ENCODE peak calls at places on chromosomes 16 and 17, in six cellular contexts. J, G, T, H, U and Y are unnamed samples.

GRCh38 chr16:89058812-89059211 is 34.8 kb upstream of the ACSF3 start:
- DNase-seq in J (no peak), G (no peak), T (no peak), H (no peak), U (no peak), Y (no peak)

GRCh38 chr17:77445030-77445907 is 304.5 kb downstream of the SEC14L1 start:
- DNase-seq in J (peak), G (no peak), T (no peak), H (no peak), U (no peak), Y (no peak)

GRCh38 chr17:8391711-8392110 is 5.9 kb downstream of the RNF222 start:
- DNase-seq in J (no peak), G (no peak), T (no peak), H (no peak), U (no peak), Y (no peak)

GRCh38 chr17:80029235-80029974 is 6.3 kb downstream of the TBC1D16 start:
- DNase-seq in J (no peak), G (no peak), T (peak), H (no peak), U (peak), Y (no peak)

GRCh38 chr16:89244754-89245153 is 27.3 kb downstream of the ZNF778 start:
- DNase-seq in J (no peak), G (no peak), T (no peak), H (no peak), U (no peak), Y (no peak)

GRCh38 chr17:2634361-2634960 is 41.0 kb downstream of the PAFAH1B1 start:
- DNase-seq in J (no peak), G (peak), T (no peak), H (peak), U (no peak), Y (peak)

GRCh38 chr17:82463881-82464566 is 5.5 kb downstream of the NARF start:
- DNase-seq in J (no peak), G (no peak), T (no peak), H (no peak), U (no peak), Y (no peak)

GRCh38 chr16:57253410-57253927 is 8.4 kb downstream of the ARL2BP start:
- DNase-seq in J (no peak), G (peak), T (no peak), H (no peak), U (no peak), Y (no peak)

GRCh38 chr16:65342231-65342866 is 220.5 kb upstream of the CDH11 start:
- DNase-seq in J (no peak), G (no peak), T (no peak), H (no peak), U (no peak), Y (no peak)

GRCh38 chr17:5584383-5584951 is at the start of gene NLRP1:
- DNase-seq in J (peak), G (peak), T (peak), H (peak), U (peak), Y (peak)

GRCh38 chr16:9503251-9503986 is 412.0 kb downstream of the HAPSTR1 start:
- DNase-seq in J (no peak), G (no peak), T (no peak), H (no peak), U (no peak), Y (no peak)

GRCh38 chr17:49851387-49852291 is 3.8 kb upstream of the TAC4 start:
- DNase-seq in J (peak), G (no peak), T (peak), H (no peak), U (peak), Y (no peak)

GRCh38 chr17:59001158-59001814 is 105.4 kb downstream of the TRIM37 start:
- DNase-seq in J (peak), G (no peak), T (no peak), H (no peak), U (peak), Y (no peak)

GRCh38 chr16:4661661-4662060 is 31.7 kb upstream of the NUDT16L1 start:
- DNase-seq in J (no peak), G (no peak), T (no peak), H (no peak), U (no peak), Y (no peak)

GRCh38 chr17:31068291-31068690 is 26.5 kb upstream of the NF1 start:
- DNase-seq in J (no peak), G (no peak), T (no peak), H (peak), U (peak), Y (no peak)

GRCh38 chr16:71610936-71611871 is 14.8 kb upstream of the MARVELD3 start:
- DNase-seq in J (peak), G (peak), T (peak), H (peak), U (peak), Y (no peak)

GRCh38 chr17:27620721-27621120 is 10.3 kb upstream of the LGALS9 start:
- DNase-seq in J (no peak), G (no peak), T (no peak), H (no peak), U (no peak), Y (no peak)

GRCh38 chr17:14866266-14866665 is 398.9 kb downstream of the PMP22 start:
- DNase-seq in J (no peak), G (no peak), T (no peak), H (no peak), U (no peak), Y (no peak)

GRCh38 chr17:66932295-66932694 is 32.2 kb upstream of the CACNG4 start:
- DNase-seq in J (no peak), G (no peak), T (no peak), H (no peak), U (no peak), Y (no peak)

GRCh38 chr16:88200896-88201185 is 181.9 kb upstream of the ZNF469 start:
- DNase-seq in J (no peak), G (no peak), T (no peak), H (no peak), U (peak), Y (no peak)

GRCh38 chr17:7029659-7030058 is 6.2 kb upstream of the SLC16A13 start:
- DNase-seq in J (no peak), G (no peak), T (no peak), H (no peak), U (no peak), Y (no peak)

GRCh38 chr16:3963203-3963602 is 82.7 kb upstream of the CREBBP start:
- DNase-seq in J (peak), G (no peak), T (no peak), H (no peak), U (no peak), Y (no peak)

GRCh38 chr16:57235128-57236092 is 9.6 kb upstream of the ARL2BP start:
- DNase-seq in J (no peak), G (no peak), T (no peak), H (no peak), U (peak), Y (no peak)

GRCh38 chr16:89924298-89924924 is 1.3 kb downstream of the TUBB3 start:
- DNase-seq in J (no peak), G (no peak), T (no peak), H (no peak), U (no peak), Y (no peak)

GRCh38 chr16:89442990-89443726 is 47.2 kb downstream of the ANKRD11 start:
- DNase-seq in J (no peak), G (peak), T (no peak), H (peak), U (no peak), Y (peak)

GRCh38 chr17:71071837-71072236 is 902.5 kb downstream of the KCNJ2 start:
- DNase-seq in J (no peak), G (peak), T (no peak), H (peak), U (peak), Y (peak)

GRCh38 chr17:72861811-72862210 is 230.7 kb downstream of the SLC39A11 start:
- DNase-seq in J (no peak), G (no peak), T (no peak), H (no peak), U (no peak), Y (no peak)

GRCh38 chr16:11742041-11742535 is 569 bp downstream of the TXNDC11 start:
- DNase-seq in J (peak), G (no peak), T (peak), H (no peak), U (no peak), Y (no peak)

GRCh38 chr16:88508868-88509748 is 56.0 kb downstream of the ZFPM1 start:
- DNase-seq in J (no peak), G (no peak), T (no peak), H (no peak), U (no peak), Y (peak)

GRCh38 chr16:52547001-52547833 is at the start of gene TOX3:
- DNase-seq in J (no peak), G (no peak), T (peak), H (no peak), U (no peak), Y (no peak)

GRCh38 chr16:87924041-87924851 is 12.1 kb downstream of the CA5A start:
- DNase-seq in J (no peak), G (peak), T (no peak), H (no peak), U (no peak), Y (no peak)

GRCh38 chr16:66900721-66901441 is 17.8 kb downstream of the CDH16 start:
- DNase-seq in J (no peak), G (no peak), T (peak), H (no peak), U (no peak), Y (no peak)

GRCh38 chr16:66899945-66900688 is 18.6 kb downstream of the CDH16 start:
- DNase-seq in J (no peak), G (peak), T (peak), H (no peak), U (peak), Y (no peak)

GRCh38 chr16:66898207-66898606 is 17.9 kb downstream of the PDP2 start:
- DNase-seq in J (no peak), G (no peak), T (peak), H (no peak), U (no peak), Y (peak)

GRCh38 chr16:66898933-66899309 is 18.6 kb downstream of the PDP2 start:
- DNase-seq in J (no peak), G (no peak), T (no peak), H (no peak), U (no peak), Y (no peak)

GRCh38 chr16:66899310-66899944 is 19.1 kb downstream of the PDP2 start:
- DNase-seq in J (no peak), G (no peak), T (peak), H (no peak), U (no peak), Y (no peak)
- H3K27ac ChIP-seq in J (no peak), G (no peak), T (peak), H (no peak), U (no peak), Y (peak)

GRCh38 chr17:60387666-60388065 is 4.3 kb downstream of the USP32 start:
- DNase-seq in J (no peak), G (no peak), T (no peak), H (no peak), U (no peak), Y (no peak)
- H3K27ac ChIP-seq in J (no peak), G (no peak), T (no peak), H (no peak), U (no peak), Y (no peak)

GRCh38 chr17:4189280-4189679 is 46.3 kb downstream of the CYB5D2 start:
- DNase-seq in J (no peak), G (no peak), T (no peak), H (no peak), U (no peak), Y (no peak)

GRCh38 chr17:4198995-4199394 is 56.0 kb downstream of the CYB5D2 start:
- DNase-seq in J (no peak), G (no peak), T (no peak), H (no peak), U (no peak), Y (no peak)

GRCh38 chr17:4199818-4200402 is 56.9 kb downstream of the CYB5D2 start:
- DNase-seq in J (no peak), G (no peak), T (no peak), H (peak), U (no peak), Y (no peak)

GRCh38 chr17:4195306-4195705 is 52.3 kb downstream of the CYB5D2 start:
- DNase-seq in J (no peak), G (no peak), T (no peak), H (no peak), U (no peak), Y (no peak)

DNA sequence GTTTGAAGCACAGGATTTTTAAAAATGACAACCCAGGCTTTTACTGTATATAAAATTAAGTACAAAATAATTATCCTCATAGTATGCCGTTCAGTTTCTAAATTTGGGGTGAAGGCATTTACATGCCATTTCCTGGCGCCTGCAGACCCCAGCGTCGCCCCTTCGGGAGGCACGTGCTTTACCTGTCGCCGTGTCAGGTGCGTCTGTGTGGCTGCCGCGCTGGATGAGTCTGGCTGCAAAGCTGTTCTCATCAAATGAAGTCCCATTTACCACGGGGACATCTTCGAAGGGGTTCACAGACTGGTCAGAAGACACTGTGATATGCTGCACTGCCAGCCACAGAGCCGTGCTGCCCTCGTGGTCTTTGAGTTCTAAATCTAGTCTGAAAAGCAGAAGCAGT is 51.8 kb downstream of the CYB5D2 start:
- DNase-seq in J (no peak), G (no peak), T (no peak), H (no peak), U (no peak), Y (no peak)
- H3K27ac ChIP-seq in J (no peak), G (no peak), T (no peak), H (no peak), U (no peak), Y (no peak)

DNA sequence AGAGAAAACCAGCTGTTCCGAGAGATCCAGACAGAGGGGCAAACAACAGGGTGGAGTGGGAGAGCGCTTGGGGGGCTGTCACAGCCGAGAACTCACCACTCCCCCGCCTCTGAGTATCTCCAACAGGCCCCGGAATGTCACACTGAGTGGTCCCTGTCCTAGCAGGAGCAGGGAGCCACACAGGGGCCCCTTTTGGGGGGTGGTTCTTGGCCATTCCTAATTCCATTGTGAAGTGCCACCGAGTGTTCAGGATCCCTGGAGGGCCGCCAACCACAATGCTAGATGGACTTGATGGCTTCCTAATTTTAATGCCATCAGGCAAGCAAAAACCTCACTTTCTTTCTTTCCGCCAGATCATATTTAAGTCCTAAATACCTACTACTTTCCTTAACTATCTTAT is 16.8 kb downstream of the ABCA3 start:
- DNase-seq in J (no peak), G (no peak), T (no peak), H (no peak), U (no peak), Y (no peak)
- H3K27ac ChIP-seq in J (no peak), G (no peak), T (no peak), H (no peak), U (no peak), Y (no peak)

DNA sequence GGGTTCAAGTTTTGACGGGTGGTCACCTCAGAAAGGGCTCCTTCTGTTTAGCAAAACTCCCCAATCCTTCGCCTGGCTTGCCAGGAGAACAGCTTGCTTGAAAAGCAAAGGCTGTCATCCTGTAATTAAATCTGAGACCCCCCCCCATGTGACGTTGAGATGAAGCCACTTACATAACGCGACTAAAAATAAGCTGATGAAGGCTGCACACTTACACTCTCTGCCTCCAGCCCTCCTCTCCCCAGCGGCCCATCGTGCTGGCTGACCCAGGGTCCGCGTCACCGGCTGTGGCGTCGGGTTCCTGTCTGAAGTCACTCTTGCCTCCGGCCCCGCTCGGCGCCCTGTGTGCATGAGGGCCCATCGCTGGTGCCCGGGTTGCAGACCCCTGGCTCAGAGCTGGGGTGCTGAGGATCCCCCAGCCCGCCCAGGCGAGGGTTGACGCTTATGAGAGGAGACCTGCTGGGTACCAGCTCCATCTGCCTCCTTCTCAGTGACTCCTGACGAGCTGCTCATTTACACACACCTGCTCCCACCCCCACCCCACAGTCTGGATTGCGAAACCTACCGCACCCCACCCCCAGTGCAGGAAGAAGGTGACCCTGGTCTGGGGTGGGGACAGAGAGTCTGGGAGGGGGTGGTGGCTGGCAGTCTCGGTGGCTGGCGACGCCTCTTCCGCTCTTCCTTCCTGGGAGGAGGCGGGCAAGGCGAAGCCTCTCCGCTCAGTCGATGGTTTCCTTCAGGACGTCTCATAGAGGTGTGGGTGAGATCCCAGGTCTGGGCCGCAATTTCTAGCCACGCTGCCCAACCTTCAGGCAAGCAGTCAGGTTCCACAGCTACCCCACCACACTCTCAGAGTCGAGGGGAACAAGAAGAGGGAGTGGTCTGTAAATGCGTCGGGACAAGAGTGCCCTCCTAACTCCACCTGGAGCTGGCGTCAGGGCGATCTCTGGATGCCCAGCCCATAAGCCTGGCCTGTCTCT is 3.1 kb upstream of the BAIAP2 start:
- DNase-seq in J (no peak), G (no peak), T (peak), H (no peak), U (no peak), Y (no peak)
- H3K27ac ChIP-seq in J (no peak), G (no peak), T (peak), H (no peak), U (no peak), Y (no peak)

GRCh38 chr17:44914698-44915271 is 515 bp downstream of the GFAP start:
- DNase-seq in J (no peak), G (no peak), T (no peak), H (no peak), U (no peak), Y (no peak)

GRCh38 chr17:44914148-44914547 is 1.2 kb downstream of the GFAP start:
- DNase-seq in J (no peak), G (no peak), T (no peak), H (no peak), U (no peak), Y (no peak)

GRCh38 chr17:44915727-44916058 is 393 bp upstream of the GFAP start:
- DNase-seq in J (no peak), G (no peak), T (no peak), H (no peak), U (no peak), Y (no peak)

GRCh38 chr17:44916059-44916780 is 920 bp upstream of the GFAP start:
- DNase-seq in J (no peak), G (no peak), T (no peak), H (no peak), U (no peak), Y (no peak)

GRCh38 chr17:44915321-44915726 is at the start of gene GFAP:
- DNase-seq in J (no peak), G (no peak), T (no peak), H (no peak), U (no peak), Y (no peak)
- H3K27ac ChIP-seq in J (no peak), G (no peak), T (no peak), H (no peak), U (no peak), Y (no peak)

GRCh38 chr16:77897831-77898540 is 109.6 kb downstream of the VAT1L start:
- DNase-seq in J (no peak), G (no peak), T (no peak), H (no peak), U (no peak), Y (no peak)

GRCh38 chr16:77896357-77896972 is 108.1 kb downstream of the VAT1L start:
- DNase-seq in J (no peak), G (no peak), T (no peak), H (no peak), U (no peak), Y (no peak)

GRCh38 chr16:77899416-77899815 is 111.1 kb downstream of the VAT1L start:
- DNase-seq in J (no peak), G (no peak), T (no peak), H (no peak), U (no peak), Y (no peak)

GRCh38 chr16:77898671-77899211 is 110.4 kb downstream of the VAT1L start:
- DNase-seq in J (no peak), G (no peak), T (no peak), H (no peak), U (no peak), Y (no peak)

GRCh38 chr16:77897038-77897437 is 108.7 kb downstream of the VAT1L start:
- DNase-seq in J (no peak), G (no peak), T (no peak), H (no peak), U (no peak), Y (no peak)
- H3K27ac ChIP-seq in J (no peak), G (no peak), T (no peak), H (no peak), U (no peak), Y (no peak)

DNA sequence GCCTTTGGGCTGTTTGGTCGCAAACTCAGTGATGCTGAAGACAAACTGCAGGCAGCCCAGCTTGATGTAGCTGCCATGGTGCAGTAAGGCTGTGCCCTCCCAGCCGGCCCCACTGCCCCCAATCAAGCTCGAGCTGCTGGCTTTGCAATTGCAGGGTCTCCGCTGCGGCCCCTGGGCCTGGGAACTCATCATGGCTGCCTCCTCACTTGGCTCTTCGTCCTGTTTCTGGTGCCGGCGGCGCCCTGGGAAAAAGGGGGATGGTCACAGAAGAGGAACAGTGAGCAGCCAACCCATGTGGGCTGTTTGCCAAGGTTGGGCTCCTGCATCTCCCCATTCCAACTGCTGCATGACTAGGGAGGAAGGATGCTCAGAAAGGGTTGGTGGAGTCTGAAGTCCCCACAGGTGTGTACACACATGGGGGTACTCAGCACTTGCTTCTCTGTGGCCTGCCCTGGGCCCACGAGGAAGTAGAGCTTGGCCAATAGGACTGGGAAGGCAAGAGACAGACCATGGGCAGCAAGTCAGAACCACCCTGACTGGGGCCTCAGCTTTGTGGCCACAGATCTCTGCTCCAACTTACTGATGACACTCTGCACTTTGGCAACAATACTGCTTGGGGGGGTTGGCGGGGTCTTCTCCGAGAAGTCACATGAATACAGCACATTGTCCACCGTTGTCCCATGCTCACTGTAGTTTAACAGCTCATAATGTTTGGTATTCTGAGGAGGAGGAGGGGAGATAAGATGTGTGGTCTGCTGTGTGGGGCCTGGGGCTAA is 3.6 kb upstream of the DHRS13 start:
- DNase-seq in J (no peak), G (no peak), T (no peak), H (no peak), U (no peak), Y (no peak)
- H3K27ac ChIP-seq in J (no peak), G (no peak), T (no peak), H (no peak), U (no peak), Y (no peak)